ENCODE peak calls at places on chromosomes 1 and 21, in ten cellular contexts. V is psoas muscle, U is AG04450, K is GM13976, G is fibroblast of mammary gland, J is bronchial epithelial cell, E is IMR-90, B is WTC11, Q is type B pancreatic cell, P is hepatocyte. L is an unnamed sample.

GRCh38 chr1:75338974-75339483 is 204.8 kb downstream of the LHX8 start:
- DNase-seq in G (no peak), K (peak), P (no peak), B (no peak), J (no peak), Q (no peak), U (no peak), V (no peak), E (no peak), L (no peak)

GRCh38 chr1:232393010-232393833 is 236.7 kb downstream of the SIPA1L2 start:
- DNase-seq in P (no peak), U (no peak), K (no peak), J (no peak), B (no peak), E (peak), G (no peak), Q (no peak), V (no peak), L (no peak)

GRCh38 chr1:44110916-44111315 is 7.7 kb upstream of the KLF17 start:
- DNase-seq in E (no peak), B (no peak), J (no peak), U (no peak), P (no peak), K (no peak), G (no peak), Q (no peak), V (no peak), L (no peak)

GRCh38 chr1:192939440-192939839 is 119.7 kb downstream of the UCHL5 start:
- DNase-seq in U (no peak), E (no peak), K (no peak), J (no peak), Q (no peak), G (no peak), B (no peak), P (peak), V (no peak), L (no peak)

GRCh38 chr21:39863111-39863510 is 4.1 kb upstream of the PCP4 start:
- DNase-seq in U (no peak), G (no peak), Q (no peak), V (no peak), B (no peak), K (no peak), E (no peak), P (no peak), J (peak), L (no peak)

GRCh38 chr1:58597076-58597475 is 20.0 kb upstream of the TACSTD2 start:
- DNase-seq in P (no peak), B (no peak), E (no peak), J (no peak), Q (no peak), U (no peak), K (no peak), V (no peak), G (peak), L (no peak)

GRCh38 chr21:42218836-42219605 is at the start of gene ABCG1:
- DNase-seq in E (peak), P (peak), J (no peak), U (no peak), B (peak), Q (no peak), G (no peak), V (peak), K (peak), L (no peak)

GRCh38 chr1:185400057-185400456 is 83.0 kb upstream of the IVNS1ABP start:
- DNase-seq in G (peak), P (no peak), K (no peak), Q (no peak), J (peak), U (peak), V (no peak), E (peak), B (no peak), L (no peak)

GRCh38 chr1:147609358-147609757 is 61.0 kb downstream of the ACP6 start:
- DNase-seq in J (no peak), B (no peak), P (no peak), G (no peak), U (no peak), V (no peak), Q (no peak), E (no peak), K (no peak), L (no peak)

GRCh38 chr1:243974451-243975292 is 76.4 kb upstream of the ZBTB18 start:
- DNase-seq in K (no peak), J (no peak), E (peak), V (no peak), G (peak), B (no peak), Q (no peak), U (no peak), P (peak), L (no peak)

GRCh38 chr1:59976194-59977074 is 49.9 kb upstream of the CYP2J2 start:
- DNase-seq in U (no peak), G (peak), B (peak), V (peak), K (peak), P (peak), Q (peak), J (peak), E (peak), L (peak)

GRCh38 chr1:64302971-64303370 is 99.5 kb downstream of the UBE2U start:
- DNase-seq in B (no peak), E (peak), G (peak), J (peak), Q (no peak), V (no peak), U (no peak), K (no peak), P (no peak), L (no peak)

GRCh38 chr1:45405636-45406035 is 65.4 kb upstream of the MUTYH start:
- DNase-seq in E (no peak), P (no peak), B (no peak), Q (no peak), J (no peak), K (no peak), V (no peak), G (no peak), U (no peak), L (no peak)

GRCh38 chr1:201774224-201774982 is 54.6 kb upstream of the IPO9 start:
- DNase-seq in Q (no peak), U (no peak), G (peak), J (peak), V (no peak), P (no peak), E (peak), B (no peak), K (no peak), L (no peak)
- TF ChIP-seq CTCF in Q (no peak), U (no peak), G (no peak), J (no peak), V (no peak), P (no peak), E (no peak), B (no peak), K (no peak), L (no peak)

DNA sequence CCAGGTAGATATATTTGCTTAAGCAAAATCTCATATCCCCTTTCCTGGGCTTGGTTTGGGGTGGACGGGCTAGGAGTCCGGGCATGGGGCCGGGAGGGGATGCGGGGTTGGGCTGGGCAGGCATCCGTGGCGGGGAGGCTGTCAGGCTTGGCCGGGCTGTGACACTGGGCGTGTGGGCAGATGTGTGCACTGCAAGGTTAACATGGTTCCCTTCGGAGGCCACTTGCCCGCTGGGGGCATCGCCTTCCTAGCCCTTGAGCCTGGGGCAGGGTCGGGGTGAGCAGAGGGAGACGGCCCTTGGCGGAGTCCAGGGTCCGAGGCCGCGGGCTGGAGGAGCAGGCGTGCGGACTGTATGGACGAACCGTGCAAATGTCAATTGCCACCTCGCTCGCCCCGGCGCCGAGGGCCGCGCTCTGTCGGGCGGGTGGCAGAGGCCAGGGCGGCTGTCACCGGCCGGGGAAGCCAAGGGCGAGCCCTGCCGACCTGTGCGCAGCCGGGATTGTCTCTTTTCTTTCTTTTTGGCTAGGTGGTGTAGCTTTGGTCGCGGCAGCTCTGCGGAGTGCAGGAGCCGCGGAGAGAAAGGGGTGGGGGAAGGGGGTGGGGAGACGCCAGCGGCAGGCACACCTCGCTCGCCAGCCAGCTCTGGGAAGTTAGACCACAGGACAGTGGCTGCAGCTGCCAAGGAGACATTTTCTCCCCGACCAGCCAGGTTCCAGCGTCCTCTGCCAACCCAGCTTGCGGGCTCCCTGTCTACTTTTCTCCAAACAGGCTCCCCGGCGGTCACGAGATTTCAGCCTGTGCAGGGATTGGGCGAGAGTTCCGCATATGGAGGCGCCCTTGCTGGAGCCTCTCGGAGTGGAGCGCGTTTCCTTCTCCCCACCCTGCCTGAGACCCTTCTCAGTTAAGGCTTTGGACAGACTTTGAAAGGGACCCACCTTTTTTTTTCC is 1.3 kb downstream of the RCOR3 start:
- DNase-seq in K (peak), G (peak), B (peak), E (peak), U (no peak), V (peak), J (peak), P (peak), Q (peak), L (peak)
- TF ChIP-seq CTCF in K (no peak), G (no peak), B (no peak), E (no peak), U (no peak), V (no peak), J (no peak), P (no peak), Q (no peak), L (no peak)

GRCh38 chr1:18607289-18607760 is 23.3 kb upstream of the PAX7 start:
- DNase-seq in V (no peak), G (no peak), E (no peak), K (no peak), J (no peak), B (no peak), U (no peak), Q (no peak), P (no peak), L (no peak)

GRCh38 chr1:18611311-18611710 is 19.3 kb upstream of the PAX7 start:
- DNase-seq in J (no peak), K (no peak), P (no peak), G (no peak), U (no peak), E (no peak), V (no peak), B (no peak), Q (no peak), L (no peak)

GRCh38 chr1:18606443-18607288 is 24.0 kb upstream of the PAX7 start:
- DNase-seq in P (no peak), B (no peak), U (no peak), K (no peak), G (no peak), Q (no peak), J (no peak), E (no peak), V (no peak), L (no peak)

GRCh38 chr1:18612088-18612487 is 18.6 kb upstream of the PAX7 start:
- DNase-seq in G (no peak), V (no peak), B (no peak), U (no peak), P (no peak), Q (no peak), K (no peak), J (no peak), E (no peak), L (no peak)

DNA sequence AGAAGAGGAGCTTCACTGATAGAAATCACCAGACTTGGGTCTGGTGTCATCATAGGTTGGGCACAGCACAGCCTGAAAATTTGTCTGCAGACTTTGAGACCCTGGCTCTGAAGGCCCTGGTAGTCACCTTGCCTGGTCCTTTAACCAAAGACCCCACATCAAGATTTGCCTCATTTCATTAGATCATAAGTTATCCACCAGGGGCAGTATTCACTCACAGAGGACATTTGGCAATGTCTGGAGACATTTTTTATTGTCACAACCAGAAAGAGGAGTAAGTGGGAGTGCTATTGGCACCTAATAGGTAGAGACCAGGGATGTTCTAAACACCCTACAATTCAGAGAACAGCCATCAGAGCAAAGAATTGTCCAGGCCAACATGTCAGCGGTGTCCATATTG is 22.1 kb upstream of the PAX7 start:
- DNase-seq in V (no peak), U (no peak), P (no peak), J (no peak), G (no peak), K (no peak), E (no peak), B (no peak), Q (no peak), L (no peak)
- TF ChIP-seq CTCF in V (no peak), U (no peak), P (no peak), J (no peak), G (peak), K (no peak), E (no peak), B (no peak), Q (peak), L (no peak)

GRCh38 chr1:220092694-220093093 is 1.2 kb upstream of the IARS2 start:
- DNase-seq in V (no peak), E (no peak), K (no peak), Q (no peak), P (no peak), B (no peak), J (no peak), U (no peak), G (no peak), L (no peak)

GRCh38 chr1:220084460-220084859 is 5.1 kb downstream of the BPNT1 start:
- DNase-seq in B (no peak), J (peak), P (peak), Q (no peak), G (peak), V (no peak), K (no peak), E (no peak), U (no peak), L (no peak)

GRCh38 chr1:220093361-220094015 is 444 bp upstream of the IARS2 start:
- DNase-seq in J (no peak), E (no peak), U (no peak), P (no peak), G (peak), B (no peak), V (no peak), Q (no peak), K (no peak), L (no peak)

GRCh38 chr1:220094016-220094911 is at the start of gene IARS2:
- DNase-seq in E (peak), K (peak), U (peak), G (peak), Q (peak), B (peak), J (peak), V (peak), P (peak), L (peak)

DNA sequence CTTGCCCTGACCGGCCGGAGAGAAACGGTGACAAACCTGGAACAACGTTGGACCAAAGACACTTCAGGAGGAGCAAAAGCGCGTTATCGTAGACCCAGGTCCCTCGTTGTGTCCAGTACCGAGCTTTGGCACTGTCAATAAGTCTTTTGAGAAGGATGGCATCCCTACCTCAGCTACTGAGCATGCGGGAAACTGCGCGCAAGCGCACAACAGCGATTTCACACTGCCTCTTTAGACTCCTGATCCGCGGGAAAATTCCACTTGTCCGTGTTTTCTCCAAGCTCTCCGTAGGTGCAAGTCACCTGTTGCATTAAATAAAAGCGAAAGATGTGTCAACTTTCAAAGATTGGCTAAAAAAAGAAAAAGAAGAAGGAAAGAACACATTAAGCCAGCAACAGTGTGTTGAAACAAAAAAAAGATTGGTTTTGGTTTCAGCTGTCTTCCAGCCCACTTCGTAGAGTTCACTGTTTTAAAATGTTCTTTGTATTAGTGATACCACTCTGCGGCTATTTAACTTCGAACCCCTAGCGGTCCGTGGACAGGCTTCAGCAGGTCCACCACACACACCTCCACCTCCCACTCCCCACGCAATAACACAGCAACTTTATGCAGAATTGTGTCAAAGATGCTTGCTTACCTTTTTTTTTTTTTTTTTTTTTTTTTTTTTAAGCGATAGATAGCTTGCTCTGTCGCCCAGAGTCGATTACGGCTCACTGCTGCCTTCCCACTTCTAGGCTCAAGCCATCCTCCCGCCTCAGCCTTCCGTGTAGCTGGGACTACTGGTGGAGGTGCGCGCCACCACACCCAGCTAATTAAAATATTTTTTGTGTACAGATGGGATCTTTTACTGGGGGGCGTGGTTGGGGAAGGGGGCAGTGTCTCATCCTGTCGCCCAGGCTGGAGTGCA is at the start of gene BPNT1:
- DNase-seq in K (peak), J (peak), G (peak), B (peak), P (peak), U (peak), V (peak), Q (peak), E (peak), L (peak)
- TF ChIP-seq CTCF in K (no peak), J (no peak), G (no peak), B (no peak), P (peak), U (no peak), V (no peak), Q (peak), E (no peak), L (no peak)

DNA sequence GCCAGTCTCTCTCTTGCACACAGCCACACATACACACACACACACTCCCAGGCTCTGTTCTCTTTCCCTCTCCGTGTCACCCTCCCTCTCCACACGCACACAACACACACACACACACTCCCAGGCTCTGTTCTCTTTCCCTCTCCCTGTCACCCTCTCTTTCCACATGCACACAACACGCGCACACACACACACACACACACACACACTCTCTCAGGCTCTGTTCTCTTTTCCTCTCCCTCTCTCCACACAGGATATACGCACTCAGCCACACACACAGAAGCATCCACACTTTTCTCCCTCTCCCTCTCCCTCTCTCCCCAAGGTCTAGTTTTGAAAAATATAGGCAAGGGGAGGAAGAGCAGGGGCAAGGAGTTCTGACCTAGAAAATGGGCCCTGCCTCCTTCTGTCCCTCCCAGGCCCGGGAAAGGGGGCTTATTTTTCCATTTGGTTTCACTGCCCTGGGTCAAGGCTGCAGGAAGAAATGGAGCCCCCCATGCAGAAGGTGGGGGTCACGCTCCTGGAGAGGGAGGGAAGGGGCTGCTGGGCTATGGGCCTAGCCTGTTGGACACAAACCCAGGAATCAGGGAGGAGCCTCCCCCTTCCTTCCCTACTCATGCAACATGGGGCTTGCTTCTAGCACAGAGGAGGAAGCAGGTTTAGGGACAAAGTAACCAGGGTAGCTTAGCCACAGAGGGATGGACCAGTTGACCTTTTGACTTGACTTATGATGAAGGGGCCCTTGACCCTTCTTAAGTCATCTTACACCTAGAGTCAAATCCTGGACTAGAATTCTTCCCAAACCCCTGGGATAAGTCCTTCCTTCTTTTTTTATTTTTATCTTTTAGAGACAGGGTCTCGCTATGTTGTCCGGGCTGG is 70.3 kb upstream of the SSBP3 start:
- DNase-seq in B (no peak), G (no peak), U (no peak), J (no peak), V (no peak), E (no peak), Q (no peak), P (no peak), K (no peak), L (no peak)
- TF ChIP-seq CTCF in B (no peak), G (no peak), U (no peak), J (no peak), V (no peak), E (no peak), Q (no peak), P (no peak), K (no peak), L (no peak)

GRCh38 chr21:32795802-32796489 is 24.4 kb upstream of the PAXBP1 start:
- DNase-seq in K (no peak), V (no peak), U (no peak), E (no peak), G (no peak), J (no peak), Q (no peak), P (no peak), B (no peak), L (no peak)

GRCh38 chr21:32795376-32795775 is 23.8 kb upstream of the PAXBP1 start:
- DNase-seq in K (no peak), G (no peak), U (no peak), J (no peak), B (no peak), P (no peak), V (no peak), E (no peak), Q (no peak), L (no peak)

GRCh38 chr21:32797679-32798078 is 26.1 kb upstream of the PAXBP1 start:
- DNase-seq in K (no peak), P (no peak), E (no peak), Q (no peak), U (no peak), G (no peak), J (no peak), V (no peak), B (no peak), L (no peak)

GRCh38 chr21:32790626-32791025 is 19.1 kb upstream of the PAXBP1 start:
- DNase-seq in V (no peak), P (no peak), K (no peak), J (no peak), U (no peak), Q (no peak), E (no peak), G (no peak), B (no peak), L (no peak)

DNA sequence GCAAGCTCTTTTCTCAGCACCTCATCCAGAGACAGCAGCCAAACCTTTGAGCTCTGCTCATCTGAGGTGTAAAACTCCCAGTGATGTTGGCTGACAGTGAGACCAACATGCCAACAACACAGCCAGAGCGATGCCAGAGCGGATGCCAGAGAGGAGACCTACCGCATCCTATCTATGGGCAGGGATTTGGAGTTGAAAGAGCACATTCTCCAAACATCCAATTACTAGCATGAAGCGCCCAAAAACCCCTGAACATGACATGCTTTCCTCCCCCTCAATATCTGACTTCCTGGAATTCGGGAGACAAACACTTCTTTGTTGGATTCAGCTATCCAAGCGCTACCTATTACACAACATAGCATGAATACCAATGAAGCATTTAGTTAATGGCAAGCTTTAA is 23.1 kb upstream of the PAXBP1 start:
- DNase-seq in U (no peak), B (no peak), J (no peak), E (no peak), P (no peak), Q (no peak), V (no peak), K (no peak), G (no peak), L (no peak)
- TF ChIP-seq CTCF in U (no peak), B (no peak), J (no peak), E (no peak), P (no peak), Q (no peak), V (no peak), K (no peak), G (no peak), L (no peak)